ENCODE peak calls at places on chromosomes 2 and 18, in five cellular contexts. One of them, this sample, is unnamed.

GRCh38 chr2:176114120-176114929 is 2.3 kb upstream of the HOXD10 start:
- DNase-seq in heart right ventricle: no peak
- DNase-seq in kidney epithelial cell: no peak
- DNase-seq in fibroblast of lung: no peak
- DNase-seq in fibroblast of the aortic adventitia: no peak
- DNase-seq in this sample: no peak

GRCh38 chr2:170324640-170325046 is 146.7 kb downstream of the MYO3B start:
- DNase-seq in fibroblast of lung: peak
- DNase-seq in heart right ventricle: no peak
- DNase-seq in fibroblast of the aortic adventitia: peak
- DNase-seq in kidney epithelial cell: no peak
- DNase-seq in this sample: no peak

GRCh38 chr2:85584857-85585780 is 888 bp downstream of the VAMP5 start:
- DNase-seq in heart right ventricle: no peak
- DNase-seq in fibroblast of lung: peak
- DNase-seq in fibroblast of the aortic adventitia: peak
- DNase-seq in kidney epithelial cell: no peak
- DNase-seq in this sample: peak

GRCh38 chr2:180905002-180905401 is 75.4 kb upstream of the UBE2E3 start:
- DNase-seq in fibroblast of lung: no peak
- DNase-seq in kidney epithelial cell: no peak
- DNase-seq in fibroblast of the aortic adventitia: no peak
- DNase-seq in heart right ventricle: no peak
- DNase-seq in this sample: no peak

GRCh38 chr2:218569038-218569431 is 396 bp downstream of the CNOT9 start:
- DNase-seq in fibroblast of the aortic adventitia: peak
- DNase-seq in kidney epithelial cell: no peak
- DNase-seq in heart right ventricle: peak
- DNase-seq in fibroblast of lung: peak
- DNase-seq in this sample: peak

GRCh38 chr2:99762714-99763113 is 272.9 kb upstream of the REV1 start:
- DNase-seq in heart right ventricle: no peak
- DNase-seq in fibroblast of lung: no peak
- DNase-seq in fibroblast of the aortic adventitia: no peak
- DNase-seq in kidney epithelial cell: no peak
- DNase-seq in this sample: no peak

GRCh38 chr2:37387143-37387835 is 42.9 kb downstream of the QPCT start:
- DNase-seq in fibroblast of the aortic adventitia: peak
- DNase-seq in fibroblast of lung: peak
- DNase-seq in heart right ventricle: no peak
- DNase-seq in kidney epithelial cell: no peak
- DNase-seq in this sample: no peak

GRCh38 chr2:54603796-54604195 is 119.7 kb upstream of the EML6 start:
- DNase-seq in fibroblast of the aortic adventitia: no peak
- DNase-seq in kidney epithelial cell: no peak
- DNase-seq in heart right ventricle: no peak
- DNase-seq in fibroblast of lung: no peak
- DNase-seq in this sample: no peak

GRCh38 chr2:234496835-234497591 is at the start of gene ARL4C:
- DNase-seq in fibroblast of lung: peak
- DNase-seq in heart right ventricle: peak
- DNase-seq in fibroblast of the aortic adventitia: peak
- DNase-seq in kidney epithelial cell: no peak
- DNase-seq in this sample: peak

GRCh38 chr2:10285578-10286198 is 17.0 kb upstream of the HPCAL1 start:
- DNase-seq in kidney epithelial cell: no peak
- DNase-seq in heart right ventricle: peak
- DNase-seq in fibroblast of lung: peak
- DNase-seq in fibroblast of the aortic adventitia: peak
- DNase-seq in this sample: peak

GRCh38 chr2:102065675-102066252 is 74.0 kb downstream of the IL1R2 start:
- DNase-seq in kidney epithelial cell: peak
- DNase-seq in heart right ventricle: no peak
- DNase-seq in fibroblast of lung: peak
- DNase-seq in fibroblast of the aortic adventitia: peak
- DNase-seq in this sample: peak

GRCh38 chr18:48827321-48828200 is 123.2 kb downstream of the SMAD7 start:
- DNase-seq in fibroblast of the aortic adventitia: peak
- DNase-seq in heart right ventricle: no peak
- DNase-seq in fibroblast of lung: peak
- DNase-seq in kidney epithelial cell: no peak
- DNase-seq in this sample: peak

GRCh38 chr2:28274911-28275685 is 117.6 kb upstream of the FOSL2 start:
- DNase-seq in heart right ventricle: no peak
- DNase-seq in kidney epithelial cell: peak
- DNase-seq in fibroblast of the aortic adventitia: peak
- DNase-seq in fibroblast of lung: peak
- DNase-seq in this sample: peak

GRCh38 chr2:218691234-218691633 is 19.3 kb downstream of the STK36 start:
- DNase-seq in fibroblast of lung: peak
- DNase-seq in heart right ventricle: no peak
- DNase-seq in kidney epithelial cell: no peak
- DNase-seq in fibroblast of the aortic adventitia: peak
- DNase-seq in this sample: no peak

DNA sequence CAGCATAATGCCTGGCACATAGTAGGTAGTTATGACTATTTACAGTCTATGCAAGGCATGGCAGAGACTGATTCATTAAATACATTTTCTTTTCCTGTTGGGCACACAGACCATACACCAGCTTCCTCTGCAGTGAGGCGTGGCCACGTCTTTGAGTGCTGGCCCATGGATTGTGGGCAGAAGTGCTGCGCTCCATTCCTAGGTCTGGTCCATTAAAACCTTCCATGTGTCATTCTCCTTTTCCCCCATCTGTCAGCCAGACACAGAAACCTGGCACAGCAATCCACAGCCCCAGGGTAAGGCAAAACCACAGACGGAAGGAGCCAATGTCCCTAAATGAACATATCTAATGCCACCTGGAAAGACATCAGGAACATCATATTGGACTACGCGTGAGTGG is 141.9 kb downstream of the TTC32 start:
- DNase-seq in fibroblast of lung: no peak
- DNase-seq in fibroblast of the aortic adventitia: no peak
- DNase-seq in kidney epithelial cell: no peak
- DNase-seq in heart right ventricle: no peak
- DNase-seq in this sample: no peak
- TF ChIP-seq CTCF in fibroblast of lung: no peak
- TF ChIP-seq CTCF in fibroblast of the aortic adventitia: no peak
- TF ChIP-seq CTCF in kidney epithelial cell: no peak
- TF ChIP-seq CTCF in heart right ventricle: no peak
- TF ChIP-seq CTCF in this sample: no peak

GRCh38 chr2:26846334-26846863 is 1.5 kb upstream of the DPYSL5 start:
- DNase-seq in fibroblast of lung: peak
- DNase-seq in heart right ventricle: peak
- DNase-seq in kidney epithelial cell: peak
- DNase-seq in fibroblast of the aortic adventitia: peak
- DNase-seq in this sample: peak

GRCh38 chr2:26843041-26843440 is 4.9 kb upstream of the DPYSL5 start:
- DNase-seq in fibroblast of the aortic adventitia: no peak
- DNase-seq in kidney epithelial cell: no peak
- DNase-seq in heart right ventricle: no peak
- DNase-seq in fibroblast of lung: no peak
- DNase-seq in this sample: no peak

GRCh38 chr2:26838121-26838906 is 9.6 kb upstream of the DPYSL5 start:
- DNase-seq in fibroblast of lung: peak
- DNase-seq in fibroblast of the aortic adventitia: peak
- DNase-seq in kidney epithelial cell: peak
- DNase-seq in heart right ventricle: no peak
- DNase-seq in this sample: no peak

GRCh38 chr2:26845021-26845420 is 2.9 kb upstream of the DPYSL5 start:
- DNase-seq in fibroblast of the aortic adventitia: no peak
- DNase-seq in heart right ventricle: no peak
- DNase-seq in fibroblast of lung: no peak
- DNase-seq in kidney epithelial cell: no peak
- DNase-seq in this sample: no peak

DNA sequence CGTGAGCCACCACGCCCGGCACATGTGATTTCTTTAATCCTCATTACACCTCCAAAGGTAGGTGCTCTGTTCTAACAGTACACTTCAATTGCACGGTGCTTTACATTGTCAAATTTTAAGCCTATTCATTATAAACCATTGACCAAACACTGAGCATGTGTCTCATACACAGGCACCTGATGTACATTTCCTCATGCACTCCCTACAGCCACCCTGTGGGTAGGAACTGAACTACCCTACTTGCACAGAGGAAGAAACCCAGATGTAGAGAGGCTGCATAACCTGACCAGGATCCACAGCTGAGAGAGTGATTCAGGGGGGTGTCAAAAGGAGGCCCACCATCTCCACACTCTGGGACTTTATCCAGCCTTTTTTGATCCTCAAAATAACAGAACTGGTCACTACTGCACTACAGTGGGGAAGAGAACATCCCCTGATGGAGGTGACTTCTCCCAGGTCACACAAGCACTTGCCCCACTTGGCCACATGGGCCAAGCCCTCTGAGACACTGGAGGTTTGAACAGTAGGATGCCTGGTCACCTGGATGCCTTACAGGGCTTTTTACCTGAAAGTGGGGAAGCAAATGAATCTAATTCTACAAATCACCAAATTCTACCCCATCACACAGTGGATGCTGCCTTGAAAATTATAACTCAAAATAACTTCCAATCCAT is 6.9 kb upstream of the DPYSL5 start:
- DNase-seq in fibroblast of the aortic adventitia: no peak
- DNase-seq in heart right ventricle: no peak
- DNase-seq in kidney epithelial cell: no peak
- DNase-seq in fibroblast of lung: no peak
- DNase-seq in this sample: no peak
- TF ChIP-seq CTCF in fibroblast of the aortic adventitia: peak
- TF ChIP-seq CTCF in heart right ventricle: no peak
- TF ChIP-seq CTCF in kidney epithelial cell: no peak
- TF ChIP-seq CTCF in fibroblast of lung: no peak
- TF ChIP-seq CTCF in this sample: no peak

GRCh38 chr2:96245609-96246390 is 20.0 kb downstream of the TMEM127 start:
- DNase-seq in kidney epithelial cell: no peak
- DNase-seq in fibroblast of the aortic adventitia: peak
- DNase-seq in heart right ventricle: no peak
- DNase-seq in fibroblast of lung: peak
- DNase-seq in this sample: no peak
- TF ChIP-seq CTCF in kidney epithelial cell: no peak
- TF ChIP-seq CTCF in fibroblast of the aortic adventitia: no peak
- TF ChIP-seq CTCF in heart right ventricle: no peak
- TF ChIP-seq CTCF in fibroblast of lung: no peak
- TF ChIP-seq CTCF in this sample: no peak

GRCh38 chr18:36284268-36284667 is 13.2 kb upstream of the FHOD3 start:
- DNase-seq in kidney epithelial cell: no peak
- DNase-seq in fibroblast of the aortic adventitia: no peak
- DNase-seq in fibroblast of lung: no peak
- DNase-seq in heart right ventricle: no peak
- DNase-seq in this sample: no peak
- TF ChIP-seq CTCF in kidney epithelial cell: no peak
- TF ChIP-seq CTCF in fibroblast of the aortic adventitia: no peak
- TF ChIP-seq CTCF in fibroblast of lung: no peak
- TF ChIP-seq CTCF in heart right ventricle: no peak
- TF ChIP-seq CTCF in this sample: no peak

GRCh38 chr18:73850782-73851181 is 296.9 kb downstream of the FBXO15 start:
- DNase-seq in fibroblast of lung: no peak
- DNase-seq in fibroblast of the aortic adventitia: no peak
- DNase-seq in heart right ventricle: no peak
- DNase-seq in kidney epithelial cell: no peak
- DNase-seq in this sample: no peak

GRCh38 chr18:73842795-73843394 is 304.7 kb downstream of the FBXO15 start:
- DNase-seq in fibroblast of lung: peak
- DNase-seq in fibroblast of the aortic adventitia: peak
- DNase-seq in kidney epithelial cell: no peak
- DNase-seq in heart right ventricle: peak
- DNase-seq in this sample: no peak

GRCh38 chr18:73852789-73853188 is 294.8 kb downstream of the FBXO15 start:
- DNase-seq in kidney epithelial cell: no peak
- DNase-seq in fibroblast of lung: no peak
- DNase-seq in heart right ventricle: no peak
- DNase-seq in fibroblast of the aortic adventitia: no peak
- DNase-seq in this sample: no peak

DNA sequence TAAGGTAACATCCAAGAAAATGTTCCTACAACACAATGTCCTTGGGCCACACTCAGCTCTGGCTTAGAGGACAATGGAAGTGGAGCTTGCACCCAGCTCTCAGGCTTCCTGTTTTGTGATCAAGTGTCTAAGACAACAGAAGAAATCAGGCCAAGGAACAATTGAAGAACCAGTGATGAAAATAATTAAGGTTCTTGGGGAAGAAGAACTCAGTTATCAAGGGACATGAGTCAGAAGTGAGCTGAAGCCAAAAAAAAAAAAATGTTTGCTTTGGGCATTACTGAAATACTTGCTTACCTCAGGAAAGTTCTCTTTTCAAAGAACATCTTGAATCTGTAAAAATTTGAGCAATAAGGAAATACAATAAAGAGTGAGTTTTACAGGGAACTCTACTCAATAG is 299.0 kb downstream of the FBXO15 start:
- DNase-seq in heart right ventricle: no peak
- DNase-seq in fibroblast of lung: peak
- DNase-seq in kidney epithelial cell: peak
- DNase-seq in fibroblast of the aortic adventitia: peak
- DNase-seq in this sample: peak
- TF ChIP-seq CTCF in heart right ventricle: no peak
- TF ChIP-seq CTCF in fibroblast of lung: no peak
- TF ChIP-seq CTCF in kidney epithelial cell: no peak
- TF ChIP-seq CTCF in fibroblast of the aortic adventitia: no peak
- TF ChIP-seq CTCF in this sample: no peak

DNA sequence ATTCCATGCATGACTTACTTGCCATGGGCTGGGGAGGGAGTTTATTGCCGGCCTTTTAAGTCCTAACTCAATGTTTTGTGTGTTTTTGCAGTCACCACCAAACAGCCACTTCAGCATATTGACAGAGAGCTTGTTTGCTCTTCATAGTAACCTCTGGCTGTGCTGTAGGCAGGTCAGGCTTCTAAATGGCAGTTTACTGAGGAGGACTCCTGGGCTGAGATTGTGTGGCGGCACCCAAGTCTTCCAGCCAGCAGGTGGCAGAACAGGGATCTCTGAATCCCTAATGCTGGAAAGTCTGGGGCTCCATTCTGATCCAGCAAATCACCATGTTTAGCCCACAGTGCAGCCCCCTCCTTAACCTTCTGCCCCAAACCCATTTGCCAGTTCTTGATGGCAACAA is 121.2 kb downstream of the CAPN13 start:
- DNase-seq in heart right ventricle: no peak
- DNase-seq in fibroblast of lung: no peak
- DNase-seq in fibroblast of the aortic adventitia: no peak
- DNase-seq in kidney epithelial cell: no peak
- DNase-seq in this sample: no peak
- TF ChIP-seq CTCF in heart right ventricle: peak
- TF ChIP-seq CTCF in fibroblast of lung: no peak
- TF ChIP-seq CTCF in fibroblast of the aortic adventitia: no peak
- TF ChIP-seq CTCF in kidney epithelial cell: peak
- TF ChIP-seq CTCF in this sample: no peak

DNA sequence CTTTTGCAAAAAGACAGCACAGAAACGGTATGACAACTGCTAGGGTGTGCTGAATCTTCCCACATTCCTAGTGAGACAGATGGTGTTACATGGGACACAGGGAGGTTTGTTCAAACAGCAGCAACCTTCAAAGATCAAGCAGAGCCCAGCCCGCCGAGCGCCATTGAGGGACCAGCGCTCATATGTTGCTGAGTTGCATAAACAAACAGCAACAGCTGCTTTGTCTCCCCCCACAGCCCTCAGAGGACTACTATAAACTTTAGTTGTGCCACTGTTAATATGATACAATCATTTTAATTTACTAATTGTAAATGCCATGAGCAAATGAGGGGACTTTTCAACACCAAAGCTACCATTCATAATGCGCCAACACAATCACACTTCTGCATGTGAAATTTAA is 117.6 kb downstream of the ZEB2 start:
- DNase-seq in fibroblast of the aortic adventitia: no peak
- DNase-seq in heart right ventricle: peak
- DNase-seq in fibroblast of lung: no peak
- DNase-seq in kidney epithelial cell: no peak
- DNase-seq in this sample: no peak
- TF ChIP-seq CTCF in fibroblast of the aortic adventitia: no peak
- TF ChIP-seq CTCF in heart right ventricle: no peak
- TF ChIP-seq CTCF in fibroblast of lung: no peak
- TF ChIP-seq CTCF in kidney epithelial cell: no peak
- TF ChIP-seq CTCF in this sample: no peak

GRCh38 chr2:123652320-123652719 is 372.8 kb upstream of the CNTNAP5 start:
- DNase-seq in heart right ventricle: no peak
- DNase-seq in kidney epithelial cell: no peak
- DNase-seq in fibroblast of the aortic adventitia: no peak
- DNase-seq in fibroblast of lung: no peak
- DNase-seq in this sample: no peak
- TF ChIP-seq CTCF in heart right ventricle: no peak
- TF ChIP-seq CTCF in kidney epithelial cell: no peak
- TF ChIP-seq CTCF in fibroblast of the aortic adventitia: no peak
- TF ChIP-seq CTCF in fibroblast of lung: no peak
- TF ChIP-seq CTCF in this sample: no peak